ENCODE peak calls at places on chromosomes 5 and 9, in eight cellular contexts. U is SIG-M5, P is HTR-8/SVneo, M is uterus, H is dorsolateral prefrontal cortex, X is AG08396, Z is SK-N-SH, A is NCI-H1694 treated with DMSO at 0.1 percent for 48 hours. L is an unnamed sample.

GRCh38 chr9:2082802-2083201 is 67.7 kb downstream of the SMARCA2 start:
- DNase-seq in U (no peak), P (no peak), M (no peak), H (no peak), X (no peak), Z (no peak), A (no peak), L (no peak)

GRCh38 chr5:172133359-172134029 is 54.5 kb downstream of the STK10 start:
- DNase-seq in U (peak), P (no peak), M (no peak), H (no peak), X (peak), Z (no peak), A (no peak), L (peak)

GRCh38 chr5:109936091-109936490 is 246.4 kb downstream of the MAN2A1 start:
- DNase-seq in U (no peak), P (no peak), M (no peak), H (no peak), X (no peak), Z (no peak), A (no peak), L (no peak)

GRCh38 chr9:126297656-126298318 is 28.8 kb upstream of the MVB12B start:
- DNase-seq in U (no peak), P (no peak), M (no peak), H (no peak), X (no peak), Z (no peak), A (no peak), L (no peak)

GRCh38 chr5:81950996-81951395 is 20.8 kb upstream of the ATG10 start:
- DNase-seq in U (no peak), P (no peak), M (no peak), H (no peak), X (no peak), Z (no peak), A (no peak), L (no peak)

GRCh38 chr9:87387351-87388055 is 110.2 kb upstream of the DAPK1 start:
- DNase-seq in U (no peak), P (no peak), M (no peak), H (no peak), X (no peak), Z (no peak), A (no peak), L (no peak)

GRCh38 chr5:1668141-1668721 is 131.4 kb downstream of the MRPL36 start:
- DNase-seq in U (no peak), P (no peak), M (no peak), H (no peak), X (no peak), Z (peak), A (no peak), L (no peak)

GRCh38 chr9:81416476-81417298 is 272.7 kb downstream of the TLE1 start:
- DNase-seq in U (no peak), P (no peak), M (no peak), H (no peak), X (peak), Z (no peak), A (no peak), L (no peak)

GRCh38 chr5:52710972-52711596 is 76.6 kb upstream of the ITGA1 start:
- DNase-seq in U (no peak), P (no peak), M (no peak), H (no peak), X (no peak), Z (no peak), A (no peak), L (no peak)

GRCh38 chr5:155053482-155053881 is 39.9 kb downstream of the KIF4B start:
- DNase-seq in U (no peak), P (no peak), M (no peak), H (no peak), X (no peak), Z (no peak), A (no peak), L (no peak)

GRCh38 chr5:145062280-145062679 is 772.9 kb downstream of the PRELID2 start:
- DNase-seq in U (no peak), P (no peak), M (no peak), H (no peak), X (peak), Z (no peak), A (no peak), L (no peak)

GRCh38 chr9:21473236-21473635 is 8.9 kb downstream of the IFNE start:
- DNase-seq in U (no peak), P (no peak), M (no peak), H (no peak), X (no peak), Z (no peak), A (no peak), L (no peak)

GRCh38 chr5:171840066-171840465 is 54.4 kb downstream of the SMIM23 start:
- DNase-seq in U (no peak), P (no peak), M (no peak), H (no peak), X (no peak), Z (no peak), A (no peak), L (no peak)

GRCh38 chr5:72210913-72211670 is 103.8 kb downstream of the MAP1B start:
- DNase-seq in U (no peak), P (peak), M (peak), H (no peak), X (peak), Z (no peak), A (no peak), L (no peak)

GRCh38 chr5:172380992-172381643 is 73.2 kb downstream of the SH3PXD2B start:
- DNase-seq in U (no peak), P (no peak), M (peak), H (peak), X (peak), Z (peak), A (peak), L (no peak)

GRCh38 chr5:82640901-82641300 is 362.7 kb upstream of the RPS23 start:
- DNase-seq in U (no peak), P (no peak), M (no peak), H (no peak), X (no peak), Z (no peak), A (no peak), L (no peak)

GRCh38 chr9:69081261-69081660 is 45.7 kb downstream of the FXN start:
- DNase-seq in U (no peak), P (no peak), M (no peak), H (no peak), X (no peak), Z (no peak), A (no peak), L (no peak)

GRCh38 chr9:72984990-72985389 is 32.1 kb upstream of the ALDH1A1 start:
- DNase-seq in U (no peak), P (no peak), M (no peak), H (no peak), X (no peak), Z (no peak), A (no peak), L (no peak)

GRCh38 chr9:127490831-127491230 is 39.5 kb downstream of the LRSAM1 start:
- DNase-seq in U (no peak), P (no peak), M (no peak), H (no peak), X (no peak), Z (no peak), A (no peak), L (no peak)

GRCh38 chr9:130352586-130353285 is 87.2 kb downstream of the HMCN2 start:
- DNase-seq in U (no peak), P (no peak), M (no peak), H (no peak), X (no peak), Z (no peak), A (no peak), L (no peak)

L was measured in NCI-H460.